ENCODE peak calls at places on chromosomes 11 and 22, in four cellular contexts. One of them, this sample, is unnamed.

GRCh38 chr22:26367402-26368245 is 61.4 kb upstream of the ASPHD2 start:
- DNase-seq in transverse colon: peak
- DNase-seq in HepG2: peak
- DNase-seq in AG04450: no peak
- DNase-seq in this sample: no peak

GRCh38 chr11:110991621-110992355 is 253.7 kb upstream of the POU2AF2 start:
- DNase-seq in transverse colon: no peak
- DNase-seq in HepG2: no peak
- DNase-seq in AG04450: no peak
- DNase-seq in this sample: no peak

GRCh38 chr11:132072044-132072879 is 701.8 kb downstream of the NTM start:
- DNase-seq in transverse colon: no peak
- DNase-seq in HepG2: no peak
- DNase-seq in AG04450: peak
- DNase-seq in this sample: no peak

GRCh38 chr11:66343176-66343575 is 1.7 kb downstream of the BRMS1 start:
- DNase-seq in transverse colon: no peak
- DNase-seq in HepG2: no peak
- DNase-seq in AG04450: no peak
- DNase-seq in this sample: no peak

GRCh38 chr11:2675540-2675939 is 24.3 kb downstream of the KCNQ1OT1 start:
- DNase-seq in transverse colon: no peak
- DNase-seq in HepG2: no peak
- DNase-seq in AG04450: no peak
- DNase-seq in this sample: no peak

GRCh38 chr11:114482114-114482513 is 42.8 kb downstream of the REXO2 start:
- DNase-seq in transverse colon: no peak
- DNase-seq in HepG2: no peak
- DNase-seq in AG04450: no peak
- DNase-seq in this sample: no peak

GRCh38 chr11:121385693-121386092 is 66.4 kb upstream of the SORL1 start:
- DNase-seq in transverse colon: no peak
- DNase-seq in HepG2: no peak
- DNase-seq in AG04450: no peak
- DNase-seq in this sample: no peak

GRCh38 chr11:33635161-33635560 is 65.5 kb downstream of the C11orf91 start:
- DNase-seq in transverse colon: no peak
- DNase-seq in HepG2: no peak
- DNase-seq in AG04450: no peak
- DNase-seq in this sample: no peak

GRCh38 chr11:108865411-108865810 is 200.5 kb downstream of the DDX10 start:
- DNase-seq in transverse colon: no peak
- DNase-seq in HepG2: no peak
- DNase-seq in AG04450: no peak
- DNase-seq in this sample: no peak

GRCh38 chr11:62411524-62411923 is 7.3 kb upstream of the SCGB1A1 start:
- DNase-seq in transverse colon: no peak
- DNase-seq in HepG2: no peak
- DNase-seq in AG04450: no peak
- DNase-seq in this sample: no peak

GRCh38 chr11:100942016-100942415 is 187.6 kb downstream of the PGR start:
- DNase-seq in transverse colon: peak
- DNase-seq in HepG2: no peak
- DNase-seq in AG04450: no peak
- DNase-seq in this sample: peak

GRCh38 chr22:25048659-25049657 is 96.4 kb downstream of the KIAA1671 start:
- DNase-seq in transverse colon: peak
- DNase-seq in HepG2: peak
- DNase-seq in AG04450: no peak
- DNase-seq in this sample: no peak

GRCh38 chr11:115504279-115505158 is at the start of gene CADM1:
- DNase-seq in transverse colon: peak
- DNase-seq in HepG2: peak
- DNase-seq in AG04450: peak
- DNase-seq in this sample: peak

GRCh38 chr11:100445231-100445735 is 241.8 kb upstream of the ARHGAP42 start:
- DNase-seq in transverse colon: no peak
- DNase-seq in HepG2: no peak
- DNase-seq in AG04450: no peak
- DNase-seq in this sample: peak

GRCh38 chr22:29983296-29983917 is 96.9 kb upstream of the HORMAD2 start:
- DNase-seq in transverse colon: peak
- DNase-seq in HepG2: no peak
- DNase-seq in AG04450: no peak
- DNase-seq in this sample: no peak
- TF ChIP-seq CTCF in transverse colon: no peak
- TF ChIP-seq CTCF in HepG2: no peak
- TF ChIP-seq CTCF in AG04450: no peak
- TF ChIP-seq CTCF in this sample: no peak

DNA sequence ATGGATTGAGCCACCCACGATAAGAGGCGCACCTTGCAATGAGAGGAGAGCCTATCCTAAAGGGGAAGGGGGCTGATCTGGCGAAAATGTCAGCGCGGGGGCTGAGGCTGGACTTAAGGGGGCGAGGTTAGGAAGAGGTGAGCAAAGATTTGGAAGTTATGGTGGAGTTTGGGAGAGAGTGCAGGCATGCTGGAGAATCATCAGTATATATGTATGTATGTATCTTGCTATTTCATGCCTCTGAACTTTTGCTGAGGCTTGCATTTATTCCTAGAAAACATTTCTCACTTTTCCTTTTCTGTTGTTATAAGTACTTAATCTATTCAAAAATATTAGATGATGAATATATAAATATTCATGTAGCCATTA is 17.2 kb upstream of the THRSP start:
- DNase-seq in transverse colon: no peak
- DNase-seq in HepG2: no peak
- DNase-seq in AG04450: no peak
- DNase-seq in this sample: no peak
- H3K4me3 ChIP-seq in transverse colon: no peak
- H3K4me3 ChIP-seq in HepG2: peak
- H3K4me3 ChIP-seq in AG04450: no peak
- H3K4me3 ChIP-seq in this sample: no peak

GRCh38 chr11:6099577-6099976 is 7.9 kb upstream of the OR56B4 start:
- DNase-seq in transverse colon: no peak
- DNase-seq in HepG2: no peak
- DNase-seq in AG04450: no peak
- DNase-seq in this sample: no peak
- TF ChIP-seq CTCF in transverse colon: no peak
- TF ChIP-seq CTCF in HepG2: no peak
- TF ChIP-seq CTCF in AG04450: no peak
- TF ChIP-seq CTCF in this sample: no peak

GRCh38 chr11:1218256-1218787 is 4.5 kb upstream of the MUC5B start:
- DNase-seq in transverse colon: peak
- DNase-seq in HepG2: no peak
- DNase-seq in AG04450: no peak
- DNase-seq in this sample: no peak
- H3K4me3 ChIP-seq in transverse colon: peak
- H3K4me3 ChIP-seq in HepG2: no peak
- H3K4me3 ChIP-seq in AG04450: no peak
- H3K4me3 ChIP-seq in this sample: no peak

GRCh38 chr11:17932472-17932871 is 80.4 kb downstream of the SERGEF start:
- DNase-seq in transverse colon: no peak
- DNase-seq in HepG2: no peak
- DNase-seq in AG04450: no peak
- DNase-seq in this sample: no peak
- TF ChIP-seq CTCF in transverse colon: no peak
- TF ChIP-seq CTCF in HepG2: no peak
- TF ChIP-seq CTCF in AG04450: peak
- TF ChIP-seq CTCF in this sample: no peak

GRCh38 chr11:70078095-70078795 is at the start of gene ANO1:
- DNase-seq in transverse colon: no peak
- DNase-seq in HepG2: no peak
- DNase-seq in AG04450: no peak
- DNase-seq in this sample: no peak
- H3K4me3 ChIP-seq in transverse colon: peak
- H3K4me3 ChIP-seq in HepG2: no peak
- H3K4me3 ChIP-seq in AG04450: peak
- H3K4me3 ChIP-seq in this sample: no peak

This sample was measured in LNCaP clone FGC.